ENCODE peak calls at places on chromosomes 6 and 20, in nine cellular contexts. One of them, this sample, is unnamed.

GRCh38 chr20:3339076-3339475 is 68.4 kb downstream of the DNAAF9 start:
- DNase-seq in CD8-positive, alpha-beta memory T cell: no peak
- DNase-seq in tibial artery: no peak
- DNase-seq in HCT116: no peak
- DNase-seq in lung: no peak
- DNase-seq in PC-3: no peak
- DNase-seq in endothelial cell of umbilical vein: no peak
- DNase-seq in IMR-90: peak; percentile 12
- DNase-seq in small intestine: no peak
- DNase-seq in this sample: no peak

GRCh38 chr6:102766946-102767345 is 1373.4 kb downstream of the GRIK2 start:
- DNase-seq in CD8-positive, alpha-beta memory T cell: no peak
- DNase-seq in tibial artery: no peak
- DNase-seq in HCT116: no peak
- DNase-seq in lung: no peak
- DNase-seq in PC-3: peak; percentile 69
- DNase-seq in endothelial cell of umbilical vein: no peak
- DNase-seq in IMR-90: peak; percentile 1
- DNase-seq in small intestine: no peak
- DNase-seq in this sample: no peak

GRCh38 chr20:4064118-4064962 is 49.0 kb upstream of the RNF24 start:
- DNase-seq in CD8-positive, alpha-beta memory T cell: no peak
- DNase-seq in tibial artery: peak; percentile 93
- DNase-seq in HCT116: peak; percentile 10
- DNase-seq in lung: peak; percentile 85
- DNase-seq in PC-3: peak; percentile 98
- DNase-seq in endothelial cell of umbilical vein: peak; percentile 96
- DNase-seq in IMR-90: peak; percentile 93
- DNase-seq in small intestine: peak; percentile 80
- DNase-seq in this sample: peak; percentile 90

GRCh38 chr6:27188885-27189418 is 58.5 kb upstream of the PRSS16 start:
- DNase-seq in CD8-positive, alpha-beta memory T cell: peak; percentile 63
- DNase-seq in tibial artery: peak; percentile 48
- DNase-seq in HCT116: peak; percentile 64
- DNase-seq in lung: peak; percentile 58
- DNase-seq in PC-3: peak; percentile 91
- DNase-seq in endothelial cell of umbilical vein: peak; percentile 83
- DNase-seq in IMR-90: peak; percentile 83
- DNase-seq in small intestine: peak; percentile 91
- DNase-seq in this sample: peak; percentile 42

GRCh38 chr20:2794202-2794748 is 6.2 kb downstream of the CPXM1 start:
- DNase-seq in CD8-positive, alpha-beta memory T cell: no peak
- DNase-seq in tibial artery: no peak
- DNase-seq in HCT116: no peak
- DNase-seq in lung: no peak
- DNase-seq in PC-3: no peak
- DNase-seq in endothelial cell of umbilical vein: no peak
- DNase-seq in IMR-90: no peak
- DNase-seq in small intestine: no peak
- DNase-seq in this sample: no peak

GRCh38 chr20:20083796-20084195 is 31.5 kb downstream of the CFAP61 start:
- DNase-seq in CD8-positive, alpha-beta memory T cell: peak; percentile 44
- DNase-seq in tibial artery: no peak
- DNase-seq in HCT116: peak; percentile 19
- DNase-seq in lung: no peak
- DNase-seq in PC-3: peak; percentile 64
- DNase-seq in endothelial cell of umbilical vein: peak; percentile 33
- DNase-seq in IMR-90: peak; percentile 20
- DNase-seq in small intestine: peak; percentile 27
- DNase-seq in this sample: no peak

GRCh38 chr6:151399679-151400078 is 8.3 kb upstream of the ZBTB2 start:
- DNase-seq in CD8-positive, alpha-beta memory T cell: no peak
- DNase-seq in tibial artery: no peak
- DNase-seq in HCT116: no peak
- DNase-seq in lung: no peak
- DNase-seq in PC-3: peak; percentile 80
- DNase-seq in endothelial cell of umbilical vein: no peak
- DNase-seq in IMR-90: no peak
- DNase-seq in small intestine: no peak
- DNase-seq in this sample: no peak

GRCh38 chr6:93418113-93418447 is 1.3 kb downstream of the EPHA7 start:
- DNase-seq in CD8-positive, alpha-beta memory T cell: no peak
- DNase-seq in tibial artery: no peak
- DNase-seq in HCT116: no peak
- DNase-seq in lung: no peak
- DNase-seq in PC-3: peak; percentile 6
- DNase-seq in endothelial cell of umbilical vein: no peak
- DNase-seq in IMR-90: no peak
- DNase-seq in small intestine: no peak
- DNase-seq in this sample: no peak

GRCh38 chr20:57650266-57650665 is 30.0 kb upstream of the ZBP1 start:
- DNase-seq in CD8-positive, alpha-beta memory T cell: no peak
- DNase-seq in tibial artery: no peak
- DNase-seq in HCT116: no peak
- DNase-seq in lung: no peak
- DNase-seq in PC-3: no peak
- DNase-seq in endothelial cell of umbilical vein: no peak
- DNase-seq in IMR-90: no peak
- DNase-seq in small intestine: no peak
- DNase-seq in this sample: no peak

GRCh38 chr6:106783631-106784566 is 154.5 kb downstream of the QRSL1 start:
- DNase-seq in CD8-positive, alpha-beta memory T cell: no peak
- DNase-seq in tibial artery: no peak
- DNase-seq in HCT116: no peak
- DNase-seq in lung: no peak
- DNase-seq in PC-3: peak; percentile 62
- DNase-seq in endothelial cell of umbilical vein: no peak
- DNase-seq in IMR-90: no peak
- DNase-seq in small intestine: no peak
- DNase-seq in this sample: no peak

GRCh38 chr20:64224344-64225165 is 31.0 kb upstream of the PCMTD2 start:
- DNase-seq in CD8-positive, alpha-beta memory T cell: no peak
- DNase-seq in tibial artery: no peak
- DNase-seq in HCT116: no peak
- DNase-seq in lung: no peak
- DNase-seq in PC-3: peak; percentile 38
- DNase-seq in endothelial cell of umbilical vein: peak; percentile 52
- DNase-seq in IMR-90: peak; percentile 97
- DNase-seq in small intestine: no peak
- DNase-seq in this sample: peak; percentile 86

GRCh38 chr6:105424177-105424783 is 21.4 kb upstream of the PREP start:
- DNase-seq in CD8-positive, alpha-beta memory T cell: peak; percentile 43
- DNase-seq in tibial artery: peak; percentile 28
- DNase-seq in HCT116: peak; percentile 62
- DNase-seq in lung: no peak
- DNase-seq in PC-3: peak; percentile 70
- DNase-seq in endothelial cell of umbilical vein: peak; percentile 79
- DNase-seq in IMR-90: peak; percentile 63
- DNase-seq in small intestine: peak; percentile 59
- DNase-seq in this sample: peak; percentile 19

GRCh38 chr6:111534366-111534765 is 51.3 kb upstream of the REV3L start:
- DNase-seq in CD8-positive, alpha-beta memory T cell: no peak
- DNase-seq in tibial artery: no peak
- DNase-seq in HCT116: no peak
- DNase-seq in lung: peak; percentile 61
- DNase-seq in PC-3: peak; percentile 31
- DNase-seq in endothelial cell of umbilical vein: peak; percentile 93
- DNase-seq in IMR-90: peak; percentile 35
- DNase-seq in small intestine: peak; percentile 87
- DNase-seq in this sample: peak; percentile 43

GRCh38 chr6:42046491-42047219 is 3.7 kb upstream of the TAF8 start:
- DNase-seq in CD8-positive, alpha-beta memory T cell: no peak
- DNase-seq in tibial artery: no peak
- DNase-seq in HCT116: no peak
- DNase-seq in lung: no peak
- DNase-seq in PC-3: no peak
- DNase-seq in endothelial cell of umbilical vein: peak; percentile 36
- DNase-seq in IMR-90: peak; percentile 65
- DNase-seq in small intestine: no peak
- DNase-seq in this sample: no peak

GRCh38 chr6:42041131-42042055 is 8.9 kb upstream of the TAF8 start:
- DNase-seq in CD8-positive, alpha-beta memory T cell: no peak
- DNase-seq in tibial artery: no peak
- DNase-seq in HCT116: no peak
- DNase-seq in lung: no peak
- DNase-seq in PC-3: no peak
- DNase-seq in endothelial cell of umbilical vein: no peak
- DNase-seq in IMR-90: no peak
- DNase-seq in small intestine: no peak
- DNase-seq in this sample: no peak

GRCh38 chr6:42042108-42042507 is 8.2 kb upstream of the TAF8 start:
- DNase-seq in CD8-positive, alpha-beta memory T cell: no peak
- DNase-seq in tibial artery: no peak
- DNase-seq in HCT116: no peak
- DNase-seq in lung: no peak
- DNase-seq in PC-3: no peak
- DNase-seq in endothelial cell of umbilical vein: no peak
- DNase-seq in IMR-90: no peak
- DNase-seq in small intestine: no peak
- DNase-seq in this sample: no peak

GRCh38 chr6:42045538-42046460 is 4.5 kb upstream of the TAF8 start:
- DNase-seq in CD8-positive, alpha-beta memory T cell: peak; percentile 88
- DNase-seq in tibial artery: peak; percentile 94
- DNase-seq in HCT116: peak; percentile 33
- DNase-seq in lung: peak; percentile 96
- DNase-seq in PC-3: peak; percentile 95
- DNase-seq in endothelial cell of umbilical vein: peak; percentile 91
- DNase-seq in IMR-90: peak; percentile 73
- DNase-seq in small intestine: peak; percentile 89
- DNase-seq in this sample: peak; percentile 66

DNA sequence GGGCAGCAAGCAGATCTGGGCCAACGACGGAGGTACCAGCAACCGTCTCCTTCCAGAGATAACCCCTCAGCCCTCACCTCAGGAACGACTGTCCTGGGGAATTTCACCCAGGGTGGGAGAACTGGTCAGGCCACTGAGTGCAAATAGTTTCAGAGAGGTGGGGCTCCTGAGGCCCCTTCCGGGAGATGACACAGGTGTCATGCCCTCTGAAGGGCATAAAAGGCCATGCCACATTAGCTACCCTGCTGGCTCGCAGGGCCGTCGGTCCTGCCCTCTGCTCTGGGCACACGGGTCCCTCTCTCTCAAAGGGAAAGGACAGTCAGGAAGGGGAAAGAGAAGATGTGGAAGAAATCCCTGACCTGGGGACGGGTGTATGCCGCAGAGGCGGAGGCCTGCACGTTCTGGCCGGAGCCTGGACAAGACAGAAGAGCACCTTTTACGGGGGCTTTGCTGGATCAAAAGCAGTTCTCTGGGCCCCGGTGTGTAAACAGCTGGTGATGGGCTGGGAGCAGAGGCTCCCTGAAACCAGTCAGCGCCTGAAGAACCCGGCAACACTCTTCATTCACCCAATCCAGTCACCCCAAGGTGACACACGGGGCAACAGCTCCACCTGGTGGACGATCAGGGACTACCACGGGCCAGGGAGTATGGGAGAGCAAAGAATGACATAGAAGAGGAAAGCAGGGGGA is 6.4 kb upstream of the TAF8 start:
- DNase-seq in CD8-positive, alpha-beta memory T cell: peak; percentile 83
- DNase-seq in tibial artery: peak; percentile 83
- DNase-seq in HCT116: peak; percentile 62
- DNase-seq in lung: peak; percentile 91
- DNase-seq in PC-3: peak; percentile 92
- DNase-seq in endothelial cell of umbilical vein: peak; percentile 82
- DNase-seq in IMR-90: peak; percentile 79
- DNase-seq in small intestine: peak; percentile 91
- DNase-seq in this sample: peak; percentile 65
- H3K4me3 ChIP-seq in CD8-positive, alpha-beta memory T cell: peak overlapping the region; percentile 63
- H3K4me3 ChIP-seq in tibial artery: no peak overlapping the region
- H3K4me3 ChIP-seq in HCT116: no peak overlapping the region
- H3K4me3 ChIP-seq in lung: no peak overlapping the region
- H3K4me3 ChIP-seq in PC-3: no peak overlapping the region
- H3K4me3 ChIP-seq in endothelial cell of umbilical vein: no peak overlapping the region
- H3K4me3 ChIP-seq in IMR-90: no peak overlapping the region
- H3K4me3 ChIP-seq in small intestine: no peak overlapping the region
- H3K4me3 ChIP-seq in this sample: no peak overlapping the region

DNA sequence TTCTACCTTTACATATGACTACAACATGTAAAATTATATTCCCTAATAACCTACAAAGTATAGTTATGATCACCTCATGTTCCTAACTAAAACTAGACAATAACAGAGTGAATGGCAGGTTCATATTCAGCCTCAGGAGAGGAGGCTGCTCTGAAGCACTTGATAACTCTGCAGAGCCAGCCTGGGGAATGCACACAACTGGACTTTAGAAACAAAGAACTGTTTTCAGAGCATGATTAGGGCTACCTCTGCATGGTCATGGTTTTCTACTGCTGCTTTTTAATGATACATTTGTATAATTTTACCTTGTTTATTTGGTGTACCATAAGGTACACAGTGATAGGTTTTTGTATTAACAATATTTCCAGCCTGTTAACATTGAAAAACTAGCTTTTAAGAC is 50.3 kb downstream of the TRPC4AP start:
- DNase-seq in CD8-positive, alpha-beta memory T cell: no peak
- DNase-seq in tibial artery: no peak
- DNase-seq in HCT116: no peak
- DNase-seq in lung: no peak
- DNase-seq in PC-3: no peak
- DNase-seq in endothelial cell of umbilical vein: no peak
- DNase-seq in IMR-90: no peak
- DNase-seq in small intestine: peak; percentile 23
- DNase-seq in this sample: no peak
- H3K9me3 ChIP-seq in CD8-positive, alpha-beta memory T cell: no peaks in the 10 kb centered on the region
- H3K9me3 ChIP-seq in tibial artery: no peaks in the 10 kb centered on the region
- H3K9me3 ChIP-seq in HCT116: no peaks in the 10 kb centered on the region
- H3K9me3 ChIP-seq in lung: no peaks in the 10 kb centered on the region
- H3K9me3 ChIP-seq in PC-3: no peaks in the 10 kb centered on the region
- H3K9me3 ChIP-seq in endothelial cell of umbilical vein: no peaks in the 10 kb centered on the region
- H3K9me3 ChIP-seq in IMR-90: no peaks in the 10 kb centered on the region
- H3K9me3 ChIP-seq in small intestine: no peaks in the 10 kb centered on the region
- H3K9me3 ChIP-seq in this sample: no peaks in the 10 kb centered on the region

DNA sequence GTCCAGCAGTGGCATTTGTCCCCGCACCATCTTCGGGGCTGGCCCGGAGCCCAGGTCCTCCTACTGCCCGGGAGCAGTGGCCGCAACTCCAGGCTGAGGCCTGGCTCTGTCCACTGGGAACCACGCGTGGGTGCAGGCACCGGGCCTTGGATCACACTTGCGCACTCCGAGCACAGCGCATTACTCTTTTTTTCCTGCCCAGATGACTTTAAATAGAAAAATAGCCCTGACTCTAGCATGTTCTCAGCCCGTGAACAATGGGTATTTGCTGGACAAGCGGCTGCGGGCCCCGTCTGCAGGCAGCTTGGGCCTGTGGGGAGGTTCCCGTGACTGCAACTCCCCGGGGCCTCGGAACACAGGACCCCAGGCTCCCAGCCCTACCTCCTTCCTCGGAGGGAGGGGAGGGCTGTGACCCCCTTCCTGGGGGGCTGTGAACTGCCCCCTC is 162.2 kb downstream of the TBXT start:
- DNase-seq in CD8-positive, alpha-beta memory T cell: no peak
- DNase-seq in tibial artery: peak; percentile 54
- DNase-seq in HCT116: no peak
- DNase-seq in lung: no peak
- DNase-seq in PC-3: no peak
- DNase-seq in endothelial cell of umbilical vein: no peak
- DNase-seq in IMR-90: peak; percentile 62
- DNase-seq in small intestine: no peak
- DNase-seq in this sample: no peak
- H3K27me3 ChIP-seq in CD8-positive, alpha-beta memory T cell: peaks cover 10% of the 10 kb centered on the region
- H3K27me3 ChIP-seq in tibial artery: no peaks in the 10 kb centered on the region
- H3K27me3 ChIP-seq in HCT116: no peaks in the 10 kb centered on the region
- H3K27me3 ChIP-seq in lung: peaks cover 10% of the 10 kb centered on the region
- H3K27me3 ChIP-seq in PC-3: peaks cover 25% of the 10 kb centered on the region
- H3K27me3 ChIP-seq in endothelial cell of umbilical vein: peaks cover 2% of the 10 kb centered on the region
- H3K27me3 ChIP-seq in IMR-90: no peaks in the 10 kb centered on the region
- H3K27me3 ChIP-seq in small intestine: no peaks in the 10 kb centered on the region
- H3K27me3 ChIP-seq in this sample: peaks cover 2% of the 10 kb centered on the region

GRCh38 chr20:63214514-63214913 is 1.4 kb downstream of the YTHDF1 start:
- DNase-seq in CD8-positive, alpha-beta memory T cell: no peak
- DNase-seq in tibial artery: no peak
- DNase-seq in HCT116: no peak
- DNase-seq in lung: no peak
- DNase-seq in PC-3: no peak
- DNase-seq in endothelial cell of umbilical vein: no peak
- DNase-seq in IMR-90: no peak
- DNase-seq in small intestine: no peak
- DNase-seq in this sample: no peak
- H3K4me3 ChIP-seq in CD8-positive, alpha-beta memory T cell: peak overlapping the region; percentile 88
- H3K4me3 ChIP-seq in tibial artery: peak overlapping the region; percentile 95
- H3K4me3 ChIP-seq in HCT116: peak overlapping the region; percentile 95
- H3K4me3 ChIP-seq in lung: no peak overlapping the region
- H3K4me3 ChIP-seq in PC-3: peak overlapping the region; percentile 100
- H3K4me3 ChIP-seq in endothelial cell of umbilical vein: no peak overlapping the region
- H3K4me3 ChIP-seq in IMR-90: no peak overlapping the region
- H3K4me3 ChIP-seq in small intestine: no peak overlapping the region
- H3K4me3 ChIP-seq in this sample: peak overlapping the region; percentile 92